ENCODE peak calls at places on chromosomes 16 and 17, in ten cellular contexts. Z, T, B, O, P, U, G, Q, L and R are unnamed samples.

GRCh38 chr17:76371656-76372628 is 12.5 kb upstream of the SPHK1 start:
- DNase-seq in T (peak; percentile 1), B (no peak), O (no peak), Q (no peak), Z (peak; percentile 92), L (no peak), G (no peak), U (peak; percentile 100), P (peak; percentile 100), R (peak; percentile 89)

GRCh38 chr17:64448665-64449512 is at the start of gene MILR1:
- DNase-seq in O (no peak), G (no peak), Z (peak; percentile 59), U (peak; percentile 93), B (peak; percentile 48), L (no peak), Q (peak; percentile 65), T (no peak), P (peak; percentile 95), R (peak; percentile 97)

GRCh38 chr17:14813649-14814048 is 451.5 kb downstream of the PMP22 start:
- DNase-seq in Z (no peak), U (no peak), G (no peak), T (peak; percentile 13), L (no peak), B (no peak), P (no peak), Q (no peak), O (peak; percentile 74), R (peak; percentile 59)

GRCh38 chr16:4450921-4451619 is 23.4 kb downstream of the NMRAL1 start:
- DNase-seq in O (no peak), T (no peak), Q (no peak), P (no peak), L (no peak), G (no peak), Z (no peak), B (no peak), U (no peak), R (no peak)

GRCh38 chr17:80123791-80124190 is 22.4 kb downstream of the GAA start:
- DNase-seq in Z (no peak), L (no peak), Q (no peak), U (peak; percentile 69), T (no peak), B (no peak), G (no peak), O (no peak), P (peak; percentile 76), R (no peak)

GRCh38 chr16:35492225-35492624 is 2032.8 kb downstream of the TP53TG3F start:
- DNase-seq in O (no peak), T (no peak), L (no peak), Q (no peak), U (no peak), B (no peak), G (no peak), P (no peak), Z (no peak), R (no peak)

GRCh38 chr16:82699711-82700495 is 73.1 kb downstream of the CDH13 start:
- DNase-seq in L (no peak), O (no peak), Q (no peak), U (peak; percentile 77), Z (no peak), T (no peak), P (peak; percentile 81), B (peak; percentile 40), G (no peak), R (peak; percentile 94)

GRCh38 chr16:79651363-79651762 is 50.8 kb upstream of the MAF start:
- DNase-seq in G (no peak), P (peak; percentile 85), Z (no peak), O (no peak), Q (no peak), T (peak; percentile 31), U (peak; percentile 80), L (peak; percentile 29), B (peak; percentile 75), R (peak; percentile 82)

GRCh38 chr16:84369938-84370627 is 1.7 kb downstream of the ATP2C2 start:
- DNase-seq in P (no peak), B (no peak), O (no peak), Q (no peak), U (no peak), Z (no peak), L (no peak), G (peak; percentile 72), T (no peak), R (no peak)

GRCh38 chr16:74770826-74771526 is 3.6 kb downstream of the FA2H start:
- DNase-seq in L (no peak), T (no peak), P (no peak), O (no peak), Q (no peak), U (no peak), Z (no peak), G (no peak), B (no peak), R (no peak)

DNA sequence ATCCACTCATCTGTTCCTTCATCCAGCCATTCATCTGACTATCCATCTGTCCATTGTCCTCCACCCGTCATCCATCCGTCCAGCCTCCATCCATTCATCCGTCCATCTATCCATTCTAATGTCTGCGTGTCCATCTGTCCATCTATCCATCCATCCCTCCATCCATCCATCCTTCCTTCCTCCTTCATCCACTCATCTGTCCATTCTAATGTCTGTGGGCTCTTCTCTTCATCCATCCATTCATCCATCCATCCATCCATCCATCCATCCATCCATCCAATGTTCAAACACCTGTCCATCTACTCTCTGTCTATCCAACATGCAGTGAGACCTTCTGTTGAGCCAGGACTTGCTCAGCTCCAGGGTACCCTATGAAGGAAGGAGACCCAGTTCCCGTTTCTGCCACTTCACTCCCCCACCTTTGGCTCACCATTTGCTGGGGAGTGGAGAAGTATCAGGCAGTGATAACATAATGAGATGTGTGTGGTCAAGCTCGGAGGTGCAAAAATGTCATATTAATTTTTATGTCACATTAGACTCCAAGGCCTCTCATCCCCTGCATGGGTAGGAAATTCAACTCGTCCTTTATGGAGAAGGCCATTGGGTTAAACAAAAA is 36.5 kb upstream of the ADGRG1 start:
- DNase-seq in B (no peak), Q (no peak), U (no peak), G (no peak), T (no peak), P (no peak), L (no peak), O (no peak), Z (no peak), R (no peak)
- H3K27ac ChIP-seq in B (no peak overlapping the region), Q (no peak overlapping the region), U (no peak overlapping the region), G (peak overlapping the region; percentile 34), T (no peak overlapping the region), P (no peak overlapping the region), L (no peak overlapping the region), O (no peak overlapping the region), Z (no peak overlapping the region), R (no peak overlapping the region)

GRCh38 chr17:57553525-57553924 is 191.6 kb downstream of the CCDC182 start:
- DNase-seq in U (peak; percentile 80), Z (peak; percentile 55), L (no peak), O (no peak), Q (no peak), B (no peak), T (no peak), G (no peak), P (peak; percentile 87), R (no peak)

GRCh38 chr17:57553991-57554825 is 190.9 kb downstream of the CCDC182 start:
- DNase-seq in Z (no peak), G (no peak), T (no peak), Q (no peak), L (no peak), O (no peak), U (peak; percentile 42), P (peak; percentile 54), B (no peak), R (peak; percentile 78)

GRCh38 chr17:57554826-57555635 is 190.1 kb downstream of the CCDC182 start:
- DNase-seq in O (no peak), G (no peak), B (no peak), L (no peak), Q (no peak), T (no peak), P (no peak), Z (no peak), U (no peak), R (no peak)

GRCh38 chr17:57557363-57557762 is 187.7 kb downstream of the CCDC182 start:
- DNase-seq in U (no peak), Z (no peak), O (no peak), Q (no peak), T (no peak), L (no peak), B (no peak), G (no peak), P (no peak), R (no peak)

DNA sequence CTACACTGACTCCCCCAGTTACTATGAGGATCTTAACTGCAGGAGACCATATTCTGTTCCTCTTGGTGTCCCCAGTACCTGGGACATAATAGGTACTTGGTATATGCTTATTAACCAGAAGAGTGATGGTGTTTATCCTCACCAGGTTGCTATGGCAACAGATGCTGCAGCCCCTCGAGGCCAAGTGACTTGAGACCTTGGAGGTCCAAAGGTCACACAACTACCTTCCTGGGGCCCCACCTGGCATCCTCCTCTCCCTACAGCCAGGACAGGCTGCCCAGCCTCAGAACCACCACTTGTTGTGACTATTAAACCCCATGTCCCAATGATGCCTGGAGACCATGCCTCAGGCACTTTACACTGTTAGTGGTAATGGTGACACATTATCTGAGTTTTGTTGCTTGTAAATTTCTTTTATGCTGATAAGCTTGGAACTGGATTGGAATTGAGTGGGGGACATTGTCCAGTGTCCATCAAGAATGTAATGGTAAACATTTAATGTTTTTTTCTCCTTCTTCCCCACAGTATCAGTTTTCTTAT is 189.4 kb downstream of the CCDC182 start:
- DNase-seq in L (no peak), T (no peak), Z (no peak), P (no peak), B (no peak), O (no peak), Q (no peak), G (no peak), U (no peak), R (no peak)
- H3K4me3 ChIP-seq in L (no peak overlapping the region), T (no peak overlapping the region), Z (no peak overlapping the region), P (no peak overlapping the region), B (no peak overlapping the region), O (no peak overlapping the region), Q (no peak overlapping the region), G (no peak overlapping the region), U (no peak overlapping the region), R (no peak overlapping the region)

GRCh38 chr16:71635632-71636031 is 9.6 kb downstream of the MARVELD3 start:
- DNase-seq in T (no peak), B (no peak), Q (no peak), L (no peak), U (no peak), O (no peak), P (no peak), G (no peak), Z (no peak), R (no peak)
- H3K9me3 ChIP-seq in T (no peaks in the 10 kb centered on the region), B (no peaks in the 10 kb centered on the region), Q (no peaks in the 10 kb centered on the region), L (no peaks in the 10 kb centered on the region), U (no peaks in the 10 kb centered on the region), O (no peaks in the 10 kb centered on the region), P (no peaks in the 10 kb centered on the region), G (no peaks in the 10 kb centered on the region), Z (no peaks in the 10 kb centered on the region), R (no peaks in the 10 kb centered on the region)

GRCh38 chr17:27466748-27467375 is 10.6 kb downstream of the KSR1 start:
- DNase-seq in Q (no peak), T (no peak), B (no peak), L (no peak), Z (no peak), U (no peak), G (no peak), O (no peak), P (no peak), R (no peak)
- H3K27ac ChIP-seq in Q (no peak overlapping the region), T (peak overlapping the region; percentile 64), B (no peak overlapping the region), L (no peak overlapping the region), Z (no peak overlapping the region), U (no peak overlapping the region), G (peak overlapping the region; percentile 43), O (no peak overlapping the region), P (no peak overlapping the region), R (no peak overlapping the region)